ENCODE peak calls at places on chromosomes 7 and 10, in eight cellular contexts. A is A549, N is fibroblast of the aortic adventitia, X is breast epithelium, Y is fibroblast of lung, H is H1, Q is epithelial cell of esophagus, C is nephron progenitor cell. S is an unnamed sample.

GRCh38 chr10:44932338-44933116 is 21.4 kb downstream of the TMEM72 start:
- DNase-seq in A (peak), N (peak), Q (peak), X (peak), C (peak), Y (peak), H (peak), S (peak)

GRCh38 chr7:80277434-80278427 is 143.1 kb downstream of the GNAI1 start:
- DNase-seq in A (peak), Q (peak), Y (peak), N (peak), C (no peak), X (no peak), H (no peak), S (no peak)

GRCh38 chr10:13099144-13099665 is 758 bp upstream of the OPTN start:
- DNase-seq in Q (peak), X (peak), A (peak), N (peak), H (peak), C (peak), Y (no peak), S (no peak)

GRCh38 chr7:128099204-128099671 is 68.0 kb upstream of the LRRC4 start:
- DNase-seq in X (no peak), H (no peak), C (no peak), Q (peak), A (no peak), Y (peak), N (peak), S (no peak)

GRCh38 chr7:36473454-36474282 is 84.0 kb downstream of the ANLN start:
- DNase-seq in A (peak), X (no peak), N (no peak), H (no peak), C (peak), Y (peak), Q (peak), S (no peak)

GRCh38 chr10:92757066-92757716 is 67.4 kb downstream of the HHEX start:
- DNase-seq in H (peak), Q (peak), X (peak), C (peak), Y (peak), N (peak), A (peak), S (peak)

GRCh38 chr10:89392974-89393373 is 551 bp downstream of the IFIT1 start:
- DNase-seq in N (peak), Y (peak), X (no peak), C (no peak), Q (peak), A (peak), H (no peak), S (no peak)

GRCh38 chr7:34385385-34385784 is 272.6 kb upstream of the NPSR1 start:
- DNase-seq in H (no peak), Q (no peak), C (no peak), X (no peak), N (no peak), A (no peak), Y (peak), S (no peak)

GRCh38 chr10:82888809-82889455 is 1013.9 kb downstream of the NRG3 start:
- DNase-seq in X (no peak), A (no peak), H (peak), Y (no peak), N (no peak), C (no peak), Q (no peak), S (no peak)

GRCh38 chr7:80729586-80730320 is 91.3 kb downstream of the CD36 start:
- DNase-seq in N (peak), X (no peak), Y (peak), H (no peak), C (no peak), Q (peak), A (no peak), S (no peak)

GRCh38 chr7:30074422-30075030 is 46.3 kb downstream of the PLEKHA8 start:
- DNase-seq in X (no peak), Y (peak), C (no peak), N (peak), H (no peak), A (peak), Q (peak), S (no peak)

GRCh38 chr10:46026106-46026505 is 4.3 kb downstream of the NCOA4 start:
- DNase-seq in Q (no peak), N (peak), A (no peak), X (no peak), C (no peak), H (no peak), Y (peak), S (no peak)

GRCh38 chr10:46031648-46032532 is 1.5 kb upstream of the NCOA4 start:
- DNase-seq in N (peak), A (no peak), X (no peak), Q (no peak), Y (no peak), H (no peak), C (no peak), S (no peak)

GRCh38 chr10:46030091-46030937 is at the start of gene NCOA4:
- DNase-seq in Q (peak), H (peak), N (peak), C (peak), Y (peak), X (peak), A (peak), S (peak)

GRCh38 chr10:46024948-46025347 is 5.5 kb downstream of the NCOA4 start:
- DNase-seq in X (no peak), Y (no peak), N (peak), H (no peak), C (no peak), Q (no peak), A (no peak), S (no peak)

GRCh38 chr10:46028584-46029570 is 1.5 kb downstream of the NCOA4 start:
- DNase-seq in H (no peak), N (peak), X (no peak), C (no peak), Y (peak), A (peak), Q (peak), S (no peak)
- TF ChIP-seq CTCF in H (no peak), N (peak), X (no peak), C (peak), Y (peak), A (peak), Q (peak), S (peak)

GRCh38 chr10:132169766-132170560 is 16.8 kb upstream of the DPYSL4 start:
- DNase-seq in A (no peak), C (no peak), X (no peak), Q (no peak), Y (no peak), N (no peak), H (no peak), S (peak)
- TF ChIP-seq CTCF in A (no peak), C (no peak), X (no peak), Q (no peak), Y (no peak), N (no peak), H (no peak), S (no peak)

DNA sequence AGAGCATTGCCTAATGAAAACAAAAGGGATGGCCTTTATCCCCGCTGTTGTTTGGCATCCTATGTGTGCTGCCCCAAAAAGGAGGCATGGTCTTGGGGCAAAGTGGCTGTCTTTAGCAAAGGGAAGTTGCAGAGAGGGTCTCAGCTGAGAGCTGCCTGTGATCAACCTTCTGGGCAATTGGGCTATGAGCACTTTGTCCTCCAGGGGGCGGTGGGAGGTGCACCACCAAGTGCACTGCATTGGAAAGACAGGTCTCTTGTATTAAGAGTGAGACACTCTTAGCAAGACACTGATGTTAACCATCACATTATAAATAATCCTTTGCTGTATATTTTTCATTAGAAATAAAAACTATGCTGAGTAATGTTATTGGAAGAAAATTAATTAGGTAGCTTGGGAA is 314.8 kb downstream of the POM121L12 start:
- DNase-seq in Q (peak), H (peak), X (no peak), C (peak), N (no peak), A (peak), Y (no peak), S (no peak)
- TF ChIP-seq CTCF in Q (peak), H (peak), X (no peak), C (peak), N (no peak), A (no peak), Y (no peak), S (peak)

GRCh38 chr10:61605221-61605620 is 57.5 kb upstream of the CABCOCO1 start:
- DNase-seq in Q (no peak), N (no peak), C (no peak), X (no peak), Y (no peak), A (no peak), H (no peak), S (no peak)

GRCh38 chr10:61609609-61610166 is 53.0 kb upstream of the CABCOCO1 start:
- DNase-seq in A (no peak), N (no peak), Q (no peak), H (no peak), C (no peak), X (no peak), Y (no peak), S (no peak)

GRCh38 chr10:61608255-61609040 is 54.3 kb upstream of the CABCOCO1 start:
- DNase-seq in X (no peak), Y (peak), A (no peak), Q (no peak), N (peak), H (no peak), C (no peak), S (no peak)

GRCh38 chr10:61612009-61612408 is 50.7 kb upstream of the CABCOCO1 start:
- DNase-seq in X (peak), N (no peak), H (no peak), A (no peak), Y (no peak), Q (peak), C (no peak), S (no peak)

GRCh38 chr10:61606971-61607907 is 55.5 kb upstream of the CABCOCO1 start:
- DNase-seq in H (no peak), Y (no peak), Q (peak), A (peak), N (peak), C (no peak), X (no peak), S (no peak)
- TF ChIP-seq CTCF in H (no peak), Y (peak), Q (peak), A (peak), N (peak), C (peak), X (no peak), S (peak)

GRCh38 chr10:115831025-115831424 is 442.0 kb downstream of the GFRA1 start:
- DNase-seq in A (no peak), X (no peak), N (no peak), Y (no peak), C (no peak), H (no peak), Q (no peak), S (no peak)

GRCh38 chr10:115827180-115827579 is 445.8 kb downstream of the GFRA1 start:
- DNase-seq in N (peak), C (no peak), H (no peak), Q (peak), Y (peak), A (no peak), X (no peak), S (no peak)

GRCh38 chr10:115827650-115828049 is 445.4 kb downstream of the GFRA1 start:
- DNase-seq in Y (peak), N (peak), Q (no peak), H (no peak), X (no peak), A (no peak), C (no peak), S (no peak)

GRCh38 chr10:115830260-115830970 is 442.6 kb downstream of the GFRA1 start:
- DNase-seq in X (no peak), H (no peak), C (no peak), A (no peak), Y (peak), N (peak), Q (no peak), S (no peak)

GRCh38 chr10:115829501-115830215 is 443.3 kb downstream of the GFRA1 start:
- DNase-seq in N (peak), Y (peak), C (no peak), Q (peak), H (no peak), X (no peak), A (peak), S (no peak)
- TF ChIP-seq CTCF in N (peak), Y (peak), C (no peak), Q (peak), H (no peak), X (no peak), A (peak), S (peak)

S was measured in upper lobe of right lung.